ENCODE peak calls at places on chromosome 11, in five cellular contexts. Y is fibroblast of the aortic adventitia; T is activated gamma-delta T cell treated with anti-CD3 and anti-CD28 coated beads, Interleukin-2, amount 50 U/mL, for 16 hours; D is mesendoderm; I is EL. H is an unnamed sample.

GRCh38 chr11:76772100-76772782 is 10.9 kb upstream of the TSKU start:
- DNase-seq in T (no peak), Y (peak; percentile 49), D (peak; percentile 37), I (no peak), H (peak; percentile 66)

GRCh38 chr11:36155301-36155700 is 133.9 kb downstream of the COMMD9 start:
- DNase-seq in D (no peak), T (no peak), Y (no peak), I (no peak), H (no peak)

GRCh38 chr11:93063101-93063500 is 93.7 kb downstream of the MTNR1B start:
- DNase-seq in Y (no peak), T (no peak), I (no peak), D (no peak), H (peak; percentile 58)

GRCh38 chr11:100785148-100785983 is 98.3 kb downstream of the ARHGAP42 start:
- DNase-seq in D (peak; percentile 77), I (no peak), Y (no peak), T (no peak), H (peak; percentile 42)

GRCh38 chr11:118537409-118537980 is 6.5 kb downstream of the TMEM25 start:
- DNase-seq in Y (no peak), T (no peak), D (no peak), I (peak; percentile 16), H (no peak)

GRCh38 chr11:67606150-67606476 is 623 bp upstream of the NDUFV1 start:
- DNase-seq in Y (peak; percentile 35), D (no peak), T (no peak), I (peak; percentile 39), H (no peak)

GRCh38 chr11:65391007-65391406 is 4.6 kb downstream of the FRMD8 start:
- DNase-seq in Y (no peak), D (peak; percentile 83), T (no peak), I (peak; percentile 63), H (no peak)

GRCh38 chr11:11813288-11813962 is 28.3 kb upstream of the USP47 start:
- DNase-seq in I (peak; percentile 97), D (peak; percentile 5), T (no peak), Y (peak; percentile 94), H (peak; percentile 99)

GRCh38 chr11:131897976-131898375 is 527.6 kb downstream of the NTM start:
- DNase-seq in I (peak; percentile 66), D (no peak), T (no peak), Y (peak; percentile 86), H (no peak)

GRCh38 chr11:78231962-78232459 is 43.3 kb downstream of the USP35 start:
- DNase-seq in I (peak; percentile 55), T (no peak), Y (peak; percentile 89), D (no peak), H (peak; percentile 28)